ENCODE peak calls at places on chromosomes 3 and 15, in eight cellular contexts. V is NCI-H1105 treated with DMSO at 0.1 percent for 48 hours, E is substantia nigra, J is retina, T is GM12865, Z is AG09319, B is ACHN, P is T-helper 9 cell. L is an unnamed sample.

GRCh38 chr15:67433495-67434099 is 87.3 kb upstream of the C15orf61 start:
- DNase-seq in T (peak), V (peak), P (no peak), E (no peak), Z (peak), B (peak), J (peak), L (peak)

GRCh38 chr15:100762913-100763627 is 116.6 kb upstream of the ALDH1A3 start:
- DNase-seq in V (no peak), Z (no peak), J (no peak), E (no peak), T (no peak), P (no peak), B (no peak), L (peak)

GRCh38 chr15:30038667-30039523 is 43.9 kb upstream of the GOLGA8J start:
- DNase-seq in E (no peak), B (no peak), V (no peak), T (no peak), Z (no peak), J (no peak), P (no peak), L (no peak)

GRCh38 chr3:159620873-159621272 is 367.8 kb upstream of the IL12A start:
- DNase-seq in P (no peak), B (peak), Z (peak), T (no peak), V (no peak), E (no peak), J (no peak), L (no peak)

GRCh38 chr3:173028351-173028750 is 112.7 kb downstream of the SPATA16 start:
- DNase-seq in B (no peak), T (no peak), E (no peak), J (no peak), P (no peak), V (no peak), Z (no peak), L (no peak)

GRCh38 chr15:95350908-95351307 is 979.6 kb upstream of the NR2F2 start:
- DNase-seq in J (no peak), V (no peak), P (no peak), T (peak), Z (no peak), E (no peak), B (no peak), L (no peak)

GRCh38 chr3:113231827-113232253 is 20.5 kb downstream of the BOC start:
- DNase-seq in J (no peak), Z (no peak), B (peak), E (no peak), V (peak), P (no peak), T (no peak), L (no peak)

GRCh38 chr3:172648736-172649135 is 62.1 kb downstream of the NCEH1 start:
- DNase-seq in Z (no peak), E (no peak), J (no peak), P (no peak), T (no peak), V (no peak), B (no peak), L (no peak)

GRCh38 chr3:37115451-37115850 is 58.9 kb downstream of the LRRFIP2 start:
- DNase-seq in V (no peak), Z (no peak), J (no peak), P (no peak), T (no peak), B (no peak), E (no peak), L (no peak)

GRCh38 chr3:147191795-147192385 is 214.5 kb downstream of the ZIC4 start:
- DNase-seq in J (peak), B (peak), P (no peak), E (no peak), T (peak), V (peak), Z (peak), L (no peak)

GRCh38 chr15:90654233-90655124 is 62.7 kb upstream of the BLM start:
- DNase-seq in P (no peak), J (no peak), E (no peak), B (no peak), V (no peak), T (peak), Z (no peak), L (no peak)

GRCh38 chr3:124557433-124558232 is 172.6 kb upstream of the UMPS start:
- DNase-seq in V (peak), J (no peak), T (no peak), B (no peak), E (no peak), Z (no peak), P (no peak), L (peak)

GRCh38 chr15:40471778-40472130 is 970 bp downstream of the CHST14 start:
- DNase-seq in Z (no peak), B (peak), E (no peak), T (no peak), V (no peak), J (no peak), P (no peak), L (no peak)

GRCh38 chr3:81758275-81758674 is 3.2 kb downstream of the GBE1 start:
- DNase-seq in P (no peak), T (no peak), B (no peak), Z (peak), V (no peak), E (no peak), J (no peak), L (no peak)

GRCh38 chr3:113825090-113825489 is 13.5 kb upstream of the GRAMD1C start:
- DNase-seq in E (no peak), B (peak), T (peak), Z (no peak), V (no peak), J (no peak), P (no peak), L (no peak)

GRCh38 chr3:39118931-39119660 is 11.6 kb downstream of the TTC21A start:
- DNase-seq in Z (no peak), B (no peak), P (no peak), T (no peak), J (no peak), E (no peak), V (no peak), L (peak)

GRCh38 chr3:23385327-23385726 is 182.2 kb downstream of the UBE2E2 start:
- DNase-seq in P (no peak), Z (no peak), T (no peak), E (no peak), J (no peak), V (peak), B (no peak), L (no peak)

L was measured in left colon.